ENCODE peak calls at places on chromosomes 11 and 22, in four cellular contexts. H is HCT116, Q is Panc1, J is sigmoid colon. B is an unnamed sample.

GRCh38 chr11:133506023-133506422 is 26.3 kb downstream of the OPCML start:
- DNase-seq in H (no peak), Q (no peak), J (no peak), B (no peak)

GRCh38 chr22:37896181-37896592 is 9.9 kb upstream of the MICALL1 start:
- DNase-seq in H (no peak), Q (no peak), J (no peak), B (no peak)

GRCh38 chr22:26086359-26086758 is 82.9 kb upstream of the SEZ6L start:
- DNase-seq in H (no peak), Q (no peak), J (no peak), B (no peak)

GRCh38 chr11:70371241-70371640 is 27.1 kb upstream of the CTTN start:
- DNase-seq in H (no peak), Q (no peak), J (no peak), B (no peak)

GRCh38 chr11:69562816-69563215 is 78.1 kb upstream of the CCND1 start:
- DNase-seq in H (no peak), Q (no peak), J (peak; percentile 37), B (no peak)

GRCh38 chr22:44703269-44703870 is 1.4 kb downstream of the PRR5 start:
- DNase-seq in H (no peak), Q (no peak), J (no peak), B (no peak)

GRCh38 chr22:46537946-46538815 is 761 bp upstream of the CELSR1 start:
- DNase-seq in H (no peak), Q (no peak), J (no peak), B (no peak)

GRCh38 chr22:35517207-35517606 is 23.4 kb upstream of the RASD2 start:
- DNase-seq in H (no peak), Q (no peak), J (no peak), B (no peak)

GRCh38 chr22:23565288-23565941 is 14.7 kb downstream of the IGLL1 start:
- DNase-seq in H (peak; percentile 4), Q (no peak), J (peak; percentile 51), B (no peak)

GRCh38 chr11:1506981-1507380 is 20.4 kb upstream of the MOB2 start:
- DNase-seq in H (no peak), Q (no peak), J (no peak), B (no peak)

GRCh38 chr11:30107899-30108298 is 91.1 kb upstream of the KCNA4 start:
- DNase-seq in H (no peak), Q (peak; percentile 50), J (no peak), B (no peak)

GRCh38 chr11:111942826-111943225 is 5.7 kb downstream of the DIXDC1 start:
- DNase-seq in H (no peak), Q (no peak), J (no peak), B (no peak)

GRCh38 chr22:17945851-17946690 is 78.3 kb downstream of the MICAL3 start:
- DNase-seq in H (no peak), Q (no peak), J (peak; percentile 54), B (no peak)

GRCh38 chr22:26689553-26690301 is 32.3 kb downstream of the MIAT start:
- DNase-seq in H (no peak), Q (no peak), J (no peak), B (no peak)

GRCh38 chr11:706957-707816 is 1.2 kb downstream of the EPS8L2 start:
- DNase-seq in H (no peak), Q (no peak), J (no peak), B (no peak)

GRCh38 chr22:37386441-37386840 is 40.8 kb downstream of the ELFN2 start:
- DNase-seq in H (no peak), Q (no peak), J (no peak), B (no peak)

GRCh38 chr22:20652582-20652981 is 121.3 kb upstream of the SERPIND1 start:
- DNase-seq in H (no peak), Q (no peak), J (no peak), B (peak; percentile 85)

GRCh38 chr22:31692186-31692886 is 30.3 kb upstream of the PISD start:
- DNase-seq in H (no peak), Q (no peak), J (no peak), B (no peak)

GRCh38 chr11:8777907-8778767 is 95.5 kb downstream of the RPL27A start:
- DNase-seq in H (no peak), Q (no peak), J (peak; percentile 86), B (no peak)

GRCh38 chr11:6319001-6319878 is 1.1 kb downstream of the CAVIN3 start:
- DNase-seq in H (no peak), Q (peak; percentile 78), J (peak; percentile 84), B (no peak)

GRCh38 chr22:43789452-43789851 is 22.7 kb downstream of the EFCAB6 start:
- DNase-seq in H (no peak), Q (no peak), J (peak; percentile 89), B (peak; percentile 92)

GRCh38 chr22:26570864-26571525 is 18.9 kb downstream of the TPST2 start:
- DNase-seq in H (no peak), Q (no peak), J (no peak), B (no peak)

GRCh38 chr11:104570088-104570701 is 328.1 kb downstream of the CASP12 start:
- DNase-seq in H (no peak), Q (no peak), J (no peak), B (no peak)

GRCh38 chr11:29005401-29005980 is 897.3 kb downstream of the METTL15 start:
- DNase-seq in H (no peak), Q (no peak), J (no peak), B (no peak)

GRCh38 chr11:2445948-2446551 is 1.2 kb downstream of the KCNQ1 start:
- DNase-seq in H (no peak), Q (no peak), J (no peak), B (no peak)

GRCh38 chr11:66548041-66548440 is 1.3 kb downstream of the ACTN3 start:
- DNase-seq in H (no peak), Q (no peak), J (no peak), B (no peak)

GRCh38 chr22:44437493-44438015 is 60.5 kb downstream of the RTL6 start:
- DNase-seq in H (no peak), Q (no peak), J (peak; percentile 25), B (no peak)

GRCh38 chr11:35907648-35908431 is 36.0 kb upstream of the LDLRAD3 start:
- DNase-seq in H (peak; percentile 54), Q (peak; percentile 33), J (peak; percentile 71), B (peak; percentile 88)

GRCh38 chr22:34696557-34696956 is 369.4 kb upstream of the ISX start:
- DNase-seq in H (no peak), Q (no peak), J (no peak), B (peak; percentile 17)

GRCh38 chr22:17818649-17819048 is 44.4 kb upstream of the BID start:
- DNase-seq in H (no peak), Q (no peak), J (no peak), B (no peak)

GRCh38 chr11:32870676-32871075 is 21.9 kb upstream of the QSER1 start:
- DNase-seq in H (no peak), Q (no peak), J (no peak), B (peak; percentile 68)

GRCh38 chr11:36492724-36493304 is 17.3 kb downstream of the TRAF6 start:
- DNase-seq in H (peak; percentile 42), Q (peak; percentile 42), J (no peak), B (no peak)

GRCh38 chr11:69465236-69466000 is 16.0 kb upstream of the LINC01488 start:
- DNase-seq in H (no peak), Q (no peak), J (no peak), B (no peak)

GRCh38 chr11:20036625-20037335 is 123.5 kb downstream of the DBX1 start:
- DNase-seq in H (no peak), Q (no peak), J (no peak), B (no peak)

GRCh38 chr22:32853662-32854061 is 52.2 kb downstream of the TIMP3 start:
- DNase-seq in H (no peak), Q (no peak), J (no peak), B (no peak)
- H3K4me3 ChIP-seq in H (no peak overlapping the region), Q (no peak overlapping the region), J (no peak overlapping the region), B (no peak overlapping the region)

GRCh38 chr11:127270848-127271247 is 270.3 kb upstream of the KIRREL3 start:
- DNase-seq in H (no peak), Q (no peak), J (no peak), B (no peak)
- TF ChIP-seq POLR2AphosphoS5 in H (no peak), Q (no peak), J (no peak), B (no peak)

DNA sequence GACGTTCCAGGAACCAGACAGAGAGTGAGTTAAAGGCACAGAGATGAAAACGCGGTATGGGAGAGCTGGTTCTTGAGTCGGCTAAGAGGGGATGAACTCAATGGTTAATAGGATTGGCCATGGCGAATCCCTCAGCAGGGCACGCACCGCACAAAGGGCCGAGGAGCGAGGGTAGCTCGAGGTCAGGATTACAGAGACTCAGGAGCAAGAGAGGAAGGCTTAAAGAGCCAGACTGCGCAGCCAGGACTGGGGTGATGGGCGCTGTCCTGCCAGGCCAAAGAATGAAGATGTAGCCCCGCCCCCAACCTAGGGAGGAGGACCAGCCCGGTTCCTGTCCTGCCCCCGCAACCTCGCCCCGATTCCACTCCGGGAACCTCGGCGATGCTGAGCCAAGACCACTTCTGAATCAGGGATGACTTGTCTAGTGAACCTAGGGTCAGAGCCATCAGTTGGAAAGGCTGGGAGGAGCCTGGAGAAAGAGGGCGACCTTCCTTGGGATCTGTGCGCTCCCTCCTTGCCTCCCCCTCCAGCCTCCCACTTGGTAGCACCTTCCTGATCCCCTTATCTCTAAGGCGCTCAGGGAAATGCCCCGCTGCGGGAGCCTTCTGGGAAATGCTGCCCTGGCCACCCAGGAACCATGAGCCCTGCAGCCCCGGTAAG is at the start of gene PLEKHB1:
- DNase-seq in H (no peak), Q (no peak), J (no peak), B (no peak)
- H3K4me3 ChIP-seq in H (peak within 1 kb of the TSS; percentile 48), Q (peak within 1 kb of the TSS; percentile 29), J (peak within 1 kb of the TSS; percentile 46), B (peak within 1 kb of the TSS; percentile 50)

GRCh38 chr11:118660646-118661424 is 18.6 kb downstream of the TREH start:
- DNase-seq in H (no peak), Q (no peak), J (no peak), B (no peak)

GRCh38 chr11:118659956-118660645 is 19.3 kb downstream of the TREH start:
- DNase-seq in H (no peak), Q (no peak), J (no peak), B (no peak)

GRCh38 chr11:118658372-118659313 is 20.8 kb downstream of the TREH start:
- DNase-seq in H (no peak), Q (no peak), J (no peak), B (no peak)

GRCh38 chr11:118657709-118658108 is 21.7 kb downstream of the TREH start:
- DNase-seq in H (no peak), Q (no peak), J (no peak), B (no peak)

GRCh38 chr11:118659314-118659939 is 20.0 kb downstream of the TREH start:
- DNase-seq in H (peak; percentile 65), Q (peak; percentile 54), J (peak; percentile 96), B (peak; percentile 97)
- TF ChIP-seq POLR2AphosphoS5 in H (peak; percentile 28), Q (peak; percentile 61), J (no peak), B (peak; percentile 65)

GRCh38 chr11:22304337-22304961 is 33.7 kb upstream of the SLC17A6 start:
- DNase-seq in H (peak; percentile 18), Q (peak; percentile 7), J (no peak), B (no peak)
- H3K4me3 ChIP-seq in H (no peak overlapping the region), Q (no peak overlapping the region), J (no peak overlapping the region), B (no peak overlapping the region)

DNA sequence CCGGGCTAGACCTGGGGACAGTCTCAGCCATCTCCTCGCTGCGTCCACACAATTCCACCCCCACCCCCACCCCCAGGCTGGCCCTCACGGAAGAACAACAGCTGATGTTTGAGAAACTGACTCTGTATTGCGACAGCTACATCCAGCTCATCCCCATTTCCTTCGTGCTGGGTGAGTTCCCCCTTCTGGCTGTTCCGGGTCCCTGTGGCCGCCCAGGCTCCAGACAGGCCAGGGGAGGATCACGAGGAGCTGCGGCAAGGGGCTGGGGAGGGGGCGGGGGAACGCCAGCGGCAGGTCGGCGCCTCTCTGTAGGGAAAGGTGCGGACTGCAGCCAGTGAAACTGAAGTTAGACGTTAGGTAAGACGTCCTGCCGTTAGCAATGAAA is 4.9 kb downstream of the BEST1 start:
- DNase-seq in H (no peak), Q (no peak), J (peak; percentile 90), B (no peak)
- TF ChIP-seq POLR2AphosphoS5 in H (no peak), Q (no peak), J (peak; percentile 61), B (peak; percentile 74)

GRCh38 chr11:27722945-27723344 is 22.7 kb upstream of the BDNF start:
- DNase-seq in H (no peak), Q (no peak), J (no peak), B (no peak)
- H3K4me3 ChIP-seq in H (no peak overlapping the region), Q (peak overlapping the region; percentile 51), J (peak overlapping the region; percentile 46), B (peak overlapping the region; percentile 40)